ENCODE peak calls at places on chromosome 21, in seven cellular contexts. R is NCI-H510A treated with DMSO at 0.1 percent for 48 hours; B is thoracic aorta; J is nephron progenitor cell; E is activated effector memory CD4-positive, alpha-beta T cell treated with Interleukin-2 at 50 U/mL for 16 hours; O is GM18507; V is mesendoderm. Z is an unnamed sample.

GRCh38 chr21:32257952-32258785 is 20.7 kb downstream of the MIS18A start:
- DNase-seq in R (peak), B (no peak), J (peak), E (no peak), O (peak), V (peak), Z (peak)

GRCh38 chr21:42490735-42491134 is 5.3 kb downstream of the RSPH1 start:
- DNase-seq in R (no peak), B (no peak), J (no peak), E (no peak), O (no peak), V (no peak), Z (no peak)

GRCh38 chr21:46474365-46474764 is 15.7 kb downstream of the DIP2A start:
- DNase-seq in R (no peak), B (no peak), J (no peak), E (no peak), O (no peak), V (no peak), Z (no peak)

GRCh38 chr21:46096997-46097825 is 701 bp upstream of the COL6A2 start:
- DNase-seq in R (no peak), B (no peak), J (no peak), E (no peak), O (no peak), V (no peak), Z (no peak)

GRCh38 chr21:31660134-31660565 is 657 bp downstream of the SOD1 start:
- DNase-seq in R (no peak), B (no peak), J (peak), E (peak), O (no peak), V (peak), Z (no peak)

GRCh38 chr21:16250282-16250681 is 520.5 kb downstream of the USP25 start:
- DNase-seq in R (no peak), B (no peak), J (no peak), E (no peak), O (no peak), V (no peak), Z (no peak)

GRCh38 chr21:44773291-44773932 is 28.2 kb downstream of the UBE2G2 start:
- DNase-seq in R (peak), B (no peak), J (peak), E (no peak), O (no peak), V (peak), Z (peak)

GRCh38 chr21:42193131-42193671 is 25.7 kb upstream of the ABCG1 start:
- DNase-seq in R (no peak), B (no peak), J (no peak), E (peak), O (no peak), V (no peak), Z (no peak)

GRCh38 chr21:36199021-36199420 is 42.4 kb downstream of the DOP1B start:
- DNase-seq in R (no peak), B (no peak), J (no peak), E (no peak), O (no peak), V (no peak), Z (no peak)

GRCh38 chr21:43585924-43586411 is 73.3 kb downstream of the HSF2BP start:
- DNase-seq in R (no peak), B (peak), J (peak), E (no peak), O (no peak), V (peak), Z (peak)

Z was measured in kidney epithelial cell.